ENCODE peak calls at places on chromosomes 4 and X, in five cellular contexts. U, P, G, F and D are unnamed samples.

GRCh38 chr4:105679186-105679585 is 29.3 kb downstream of the INTS12 start:
- DNase-seq in U (no peak), P (no peak), G (no peak), F (peak), D (no peak)

GRCh38 chrX:9326369-9326768 is 138.5 kb upstream of the TBL1X start:
- DNase-seq in U (no peak), P (no peak), G (no peak), F (no peak), D (no peak)

GRCh38 chr4:57462843-57463242 is 352.7 kb upstream of the IGFBP7 start:
- DNase-seq in U (no peak), P (no peak), G (no peak), F (no peak), D (no peak)

GRCh38 chr4:154779362-154779947 is 1.6 kb upstream of the RBM46 start:
- DNase-seq in U (no peak), P (peak), G (no peak), F (no peak), D (no peak)

GRCh38 chrX:71366674-71367256 is 608 bp downstream of the TAF1 start:
- DNase-seq in U (peak), P (peak), G (peak), F (peak), D (no peak)

GRCh38 chr4:188839704-188840103 is 700.5 kb downstream of the TRIML1 start:
- DNase-seq in U (no peak), P (no peak), G (no peak), F (no peak), D (no peak)

GRCh38 chr4:101348367-101348827 is 1.1 kb upstream of the PPP3CA start:
- DNase-seq in U (no peak), P (peak), G (peak), F (peak), D (no peak)

GRCh38 chr4:140689628-140690027 is 66.6 kb downstream of the TBC1D9 start:
- DNase-seq in U (no peak), P (no peak), G (no peak), F (no peak), D (no peak)

GRCh38 chr4:13539047-13539720 is 5.1 kb downstream of the NKX3-2 start:
- DNase-seq in U (no peak), P (no peak), G (no peak), F (no peak), D (no peak)

GRCh38 chr4:38056024-38056685 is 96.0 kb downstream of the PTTG2 start:
- DNase-seq in U (no peak), P (no peak), G (no peak), F (no peak), D (no peak)

GRCh38 chr4:17358236-17358635 is 153.7 kb downstream of the QDPR start:
- DNase-seq in U (no peak), P (no peak), G (no peak), F (no peak), D (no peak)

GRCh38 chrX:100090931-100091330 is 319.1 kb downstream of the PCDH19 start:
- DNase-seq in U (no peak), P (no peak), G (no peak), F (no peak), D (no peak)

GRCh38 chr4:115770046-115770543 is 656.7 kb upstream of the NDST4 start:
- DNase-seq in U (no peak), P (no peak), G (no peak), F (no peak), D (no peak)

GRCh38 chr4:18155062-18156041 is 133.8 kb upstream of the LCORL start:
- DNase-seq in U (no peak), P (no peak), G (no peak), F (no peak), D (no peak)

DNA sequence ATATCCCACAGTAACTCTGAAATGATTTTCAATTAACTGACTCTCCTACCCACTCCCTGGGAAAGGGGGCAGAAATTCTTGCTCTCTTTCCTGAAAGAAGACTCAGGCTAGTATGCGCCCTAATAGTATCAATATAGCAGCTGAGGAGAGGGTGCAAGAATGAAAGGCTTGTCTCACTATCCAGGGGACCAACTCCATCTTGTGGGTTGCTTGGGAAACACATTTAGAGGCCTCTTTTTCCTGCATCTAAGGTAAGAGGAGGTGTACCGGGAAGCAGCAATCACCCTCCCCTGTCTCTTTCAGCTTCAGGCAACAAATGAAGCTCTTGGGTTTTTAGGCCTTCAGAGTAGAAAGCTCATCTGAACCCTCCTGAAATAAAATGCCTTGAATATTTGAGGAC is 11.3 kb downstream of the TMEM255A start:
- DNase-seq in U (no peak), P (no peak), G (no peak), F (no peak), D (no peak)
- TF ChIP-seq CTCF in U (no peak), P (no peak), G (no peak), F (no peak), D (no peak)

GRCh38 chrX:66731398-66731797 is 92.5 kb upstream of the EDA2R start:
- DNase-seq in U (no peak), P (peak), G (no peak), F (no peak), D (no peak)
- TF ChIP-seq CTCF in U (no peak), P (peak), G (no peak), F (peak), D (peak)

GRCh38 chr4:11720292-11720691 is 291.6 kb upstream of the HS3ST1 start:
- DNase-seq in U (no peak), P (peak), G (no peak), F (no peak), D (no peak)
- TF ChIP-seq CTCF in U (peak), P (peak), G (peak), F (peak), D (peak)

GRCh38 chrX:17361620-17362019 is 13.4 kb upstream of the NHS start:
- DNase-seq in U (no peak), P (peak), G (peak), F (no peak), D (peak)
- TF ChIP-seq CTCF in U (no peak), P (no peak), G (peak), F (no peak), D (peak)

GRCh38 chr4:54384152-54384551 is 155.1 kb downstream of the PDGFRA start:
- DNase-seq in U (no peak), P (no peak), G (no peak), F (no peak), D (no peak)

GRCh38 chr4:54382623-54383022 is 153.5 kb downstream of the PDGFRA start:
- DNase-seq in U (no peak), P (no peak), G (no peak), F (no peak), D (no peak)

GRCh38 chr4:54372951-54373350 is 143.9 kb downstream of the PDGFRA start:
- DNase-seq in U (no peak), P (no peak), G (no peak), F (no peak), D (no peak)

GRCh38 chr4:54378461-54378860 is 149.4 kb downstream of the PDGFRA start:
- DNase-seq in U (no peak), P (no peak), G (no peak), F (no peak), D (no peak)
- TF ChIP-seq CTCF in U (no peak), P (no peak), G (no peak), F (no peak), D (no peak)